ENCODE peak calls at places on chromosomes 11 and 22, in seven cellular contexts. L, R, Y, T, D, E and M are unnamed samples.

GRCh38 chr22:45934168-45934564 is 42.8 kb downstream of the WNT7B start:
- DNase-seq in L (no peak), R (no peak), Y (no peak), T (no peak), D (no peak), E (no peak), M (no peak)

GRCh38 chr22:40703174-40703573 is 23.9 kb downstream of the MCHR1 start:
- DNase-seq in L (no peak), R (no peak), Y (no peak), T (no peak), D (no peak), E (no peak), M (no peak)

GRCh38 chr11:85653048-85653447 is 5.3 kb downstream of the TMEM126A start:
- DNase-seq in L (no peak), R (no peak), Y (no peak), T (no peak), D (no peak), E (no peak), M (no peak)

GRCh38 chr11:63683133-63683991 is 2.1 kb downstream of the RTN3 start:
- DNase-seq in L (no peak), R (no peak), Y (no peak), T (no peak), D (no peak), E (no peak), M (no peak)

GRCh38 chr11:75337195-75337654 is 14.2 kb downstream of the ARRB1 start:
- DNase-seq in L (no peak), R (no peak), Y (no peak), T (no peak), D (no peak), E (no peak), M (no peak)

GRCh38 chr11:76629133-76629852 is 41.3 kb downstream of the LRRC32 start:
- DNase-seq in L (peak; percentile 80), R (no peak), Y (no peak), T (no peak), D (peak; percentile 60), E (peak; percentile 67), M (peak; percentile 81)

GRCh38 chr11:11391796-11392195 is 38.7 kb upstream of the CSNK2A3 start:
- DNase-seq in L (no peak), R (no peak), Y (no peak), T (no peak), D (no peak), E (peak; percentile 47), M (no peak)

GRCh38 chr11:74447720-74448119 is 19.6 kb downstream of the KCNE3 start:
- DNase-seq in L (no peak), R (no peak), Y (no peak), T (no peak), D (no peak), E (no peak), M (no peak)

GRCh38 chr22:26585104-26585790 is 4.7 kb downstream of the TPST2 start:
- DNase-seq in L (peak; percentile 91), R (no peak), Y (no peak), T (peak; percentile 39), D (no peak), E (peak; percentile 32), M (no peak)

GRCh38 chr22:21032037-21032842 is at the start of gene SLC7A4:
- DNase-seq in L (no peak), R (no peak), Y (no peak), T (peak; percentile 35), D (no peak), E (no peak), M (no peak)

GRCh38 chr11:43486141-43486540 is 127.4 kb downstream of the TTC17 start:
- DNase-seq in L (no peak), R (no peak), Y (no peak), T (no peak), D (no peak), E (no peak), M (no peak)

GRCh38 chr11:78163828-78164227 is 24.4 kb upstream of the ALG8 start:
- DNase-seq in L (peak; percentile 87), R (no peak), Y (no peak), T (no peak), D (no peak), E (no peak), M (no peak)

GRCh38 chr11:17496406-17496805 is 19.8 kb upstream of the ABCC8 start:
- DNase-seq in L (no peak), R (no peak), Y (no peak), T (peak; percentile 12), D (no peak), E (no peak), M (no peak)

GRCh38 chr11:72263363-72263762 is 19.4 kb upstream of the PHOX2A start:
- DNase-seq in L (no peak), R (no peak), Y (no peak), T (no peak), D (no peak), E (no peak), M (no peak)

GRCh38 chr11:45743556-45744468 is 61.1 kb upstream of the SLC35C1 start:
- DNase-seq in L (no peak), R (no peak), Y (no peak), T (no peak), D (no peak), E (no peak), M (no peak)

GRCh38 chr11:95302211-95302610 is 71.2 kb upstream of the SESN3 start:
- DNase-seq in L (no peak), R (no peak), Y (no peak), T (no peak), D (no peak), E (no peak), M (no peak)

GRCh38 chr22:19488884-19489843 is 9.4 kb downstream of the CDC45 start:
- DNase-seq in L (no peak), R (no peak), Y (no peak), T (no peak), D (no peak), E (no peak), M (no peak)

GRCh38 chr22:26860233-26860765 is 202.9 kb downstream of the MIAT start:
- DNase-seq in L (no peak), R (no peak), Y (no peak), T (no peak), D (no peak), E (no peak), M (peak; percentile 71)

GRCh38 chr11:8059030-8059429 is 22.0 kb upstream of the TUB start:
- DNase-seq in L (peak; percentile 45), R (no peak), Y (no peak), T (no peak), D (no peak), E (peak; percentile 16), M (peak; percentile 62)

GRCh38 chr22:49692499-49693225 is 135.0 kb downstream of the BRD1 start:
- DNase-seq in L (no peak), R (no peak), Y (no peak), T (no peak), D (no peak), E (no peak), M (peak; percentile 81)

GRCh38 chr11:46664612-46665011 is 35.8 kb downstream of the ARHGAP1 start:
- DNase-seq in L (peak; percentile 40), R (no peak), Y (no peak), T (no peak), D (no peak), E (no peak), M (no peak)

GRCh38 chr11:47797633-47798032 is 30.5 kb upstream of the FNBP4 start:
- DNase-seq in L (no peak), R (no peak), Y (no peak), T (no peak), D (no peak), E (no peak), M (no peak)

GRCh38 chr11:43943357-43943930 is 1.0 kb downstream of the C11orf96 start:
- DNase-seq in L (peak; percentile 59), R (no peak), Y (peak; percentile 20), T (peak; percentile 54), D (no peak), E (peak; percentile 36), M (no peak)

GRCh38 chr11:119030029-119030328 is 698 bp downstream of the SLC37A4 start:
- DNase-seq in L (no peak), R (no peak), Y (no peak), T (no peak), D (no peak), E (no peak), M (no peak)

GRCh38 chr11:104898685-104899013 is 389 bp upstream of the CASP12 start:
- DNase-seq in L (no peak), R (no peak), Y (no peak), T (no peak), D (no peak), E (no peak), M (no peak)

GRCh38 chr11:107683807-107684206 is 28.0 kb downstream of the SLN start:
- DNase-seq in L (no peak), R (no peak), Y (peak; percentile 9), T (no peak), D (no peak), E (no peak), M (no peak)

GRCh38 chr11:46050065-46050464 is 71.2 kb downstream of the PHF21A start:
- DNase-seq in L (peak; percentile 62), R (no peak), Y (peak; percentile 4), T (peak; percentile 91), D (no peak), E (peak; percentile 24), M (no peak)

DNA sequence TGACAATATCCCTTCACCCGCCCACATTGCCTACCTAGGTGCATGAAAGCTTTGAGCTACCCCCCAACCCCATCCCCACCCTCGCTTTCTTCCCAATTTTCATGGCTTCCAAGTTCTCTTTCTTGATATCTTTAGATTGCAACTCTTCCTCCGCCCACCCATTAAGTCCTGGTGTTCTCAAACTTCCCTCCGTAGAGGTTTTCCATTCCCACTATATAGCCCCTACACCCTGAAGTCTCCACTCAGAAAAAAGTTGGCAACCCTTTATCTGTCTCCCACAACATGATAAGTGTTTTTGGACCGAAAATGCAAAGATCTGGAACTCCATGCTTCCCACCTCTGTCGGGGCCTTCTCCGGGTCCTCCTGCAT is 553 bp downstream of the ZNF70 start:
- DNase-seq in L (no peak), R (no peak), Y (no peak), T (no peak), D (no peak), E (no peak), M (no peak)
- TF ChIP-seq CTCF in L (no peak), R (no peak), Y (no peak), T (no peak), D (no peak), E (no peak), M (no peak)

DNA sequence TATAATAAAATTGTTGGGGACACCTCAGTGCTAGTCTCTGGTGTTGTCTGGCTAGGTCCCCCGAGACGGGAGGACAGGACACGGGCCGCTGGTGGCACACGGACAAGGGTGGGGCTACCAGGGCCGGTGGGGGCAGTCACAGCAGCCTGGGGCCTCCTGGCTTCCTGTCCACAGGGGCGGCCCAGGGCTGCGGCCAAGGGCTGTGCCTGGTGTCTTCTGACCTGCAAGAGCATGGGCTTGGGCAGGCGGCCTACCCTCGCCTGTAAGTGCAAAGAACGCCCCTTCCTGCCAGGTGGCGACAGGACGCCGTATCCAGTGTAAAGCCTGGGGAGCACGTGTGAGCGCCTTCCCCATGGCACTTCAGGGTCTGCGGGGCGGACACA is 3.6 kb downstream of the LRFN4 start:
- DNase-seq in L (no peak), R (no peak), Y (no peak), T (no peak), D (no peak), E (no peak), M (no peak)
- TF ChIP-seq CTCF in L (no peak), R (no peak), Y (no peak), T (no peak), D (no peak), E (no peak), M (no peak)

GRCh38 chr22:37546436-37547248 is 13.6 kb upstream of the CDC42EP1 start:
- DNase-seq in L (peak; percentile 94), R (no peak), Y (no peak), T (peak; percentile 60), D (no peak), E (no peak), M (peak; percentile 88)
- TF ChIP-seq CTCF in L (peak; percentile 50), R (no peak), Y (no peak), T (peak; percentile 20), D (no peak), E (no peak), M (peak; percentile 49)

GRCh38 chr11:123103326-123103980 is 41.5 kb upstream of the HSPA8 start:
- DNase-seq in L (peak; percentile 85), R (peak; percentile 53), Y (peak; percentile 46), T (peak; percentile 70), D (peak; percentile 70), E (peak; percentile 66), M (no peak)
- TF ChIP-seq CTCF in L (peak; percentile 72), R (peak; percentile 83), Y (peak; percentile 63), T (peak; percentile 67), D (no peak), E (peak; percentile 67), M (peak; percentile 83)